ENCODE peak calls at places on chromosomes 13 and 19, in six cellular contexts. H, E, M, B, I and O are unnamed samples.

GRCh38 chr19:50629194-50629593 is 10.5 kb downstream of the SYT3 start:
- DNase-seq in H (peak; percentile 75), E (no peak), M (no peak), B (no peak), I (no peak), O (no peak)

GRCh38 chr13:109790951-109791605 is 4.7 kb upstream of the IRS2 start:
- DNase-seq in H (no peak), E (peak; percentile 56), M (no peak), B (no peak), I (no peak), O (peak; percentile 41)

GRCh38 chr13:61192826-61193225 is 222.8 kb downstream of the PCDH20 start:
- DNase-seq in H (no peak), E (no peak), M (no peak), B (no peak), I (no peak), O (no peak)

GRCh38 chr13:111338841-111339240 is 18.4 kb downstream of the TEX29 start:
- DNase-seq in H (no peak), E (no peak), M (no peak), B (no peak), I (no peak), O (no peak)

GRCh38 chr13:60583911-60584753 is 187.1 kb downstream of the TDRD3 start:
- DNase-seq in H (no peak), E (no peak), M (no peak), B (no peak), I (no peak), O (peak; percentile 15)

GRCh38 chr13:33518442-33518841 is 232.9 kb upstream of the STARD13 start:
- DNase-seq in H (no peak), E (no peak), M (no peak), B (no peak), I (no peak), O (no peak)

GRCh38 chr13:114074671-114075315 is 57.6 kb downstream of the RASA3 start:
- DNase-seq in H (no peak), E (no peak), M (no peak), B (no peak), I (no peak), O (peak; percentile 12)

GRCh38 chr13:106401081-106401480 is 134.4 kb downstream of the EFNB2 start:
- DNase-seq in H (no peak), E (no peak), M (no peak), B (no peak), I (no peak), O (no peak)

GRCh38 chr13:110239280-110240120 is 67.5 kb downstream of the COL4A1 start:
- DNase-seq in H (no peak), E (no peak), M (no peak), B (no peak), I (no peak), O (no peak)

GRCh38 chr19:49599378-49600298 is 8.7 kb downstream of the PRR12 start:
- DNase-seq in H (no peak), E (no peak), M (no peak), B (no peak), I (no peak), O (no peak)

GRCh38 chr13:41179593-41180250 is 14.6 kb downstream of the KBTBD7 start:
- DNase-seq in H (no peak), E (no peak), M (no peak), B (no peak), I (no peak), O (no peak)